ENCODE peak calls at places on chromosomes 7 and 10, in ten cellular contexts. U is upper lobe of right lung; S is lower leg skin; X is breast epithelium; C is heart left ventricle; H is ovary; B is CD4-positive, alpha-beta T cell; R is prostate gland; W is ascending aorta; M is IMR-90. N is an unnamed sample.

GRCh38 chr10:63266337-63267327 is 133.5 kb downstream of the NRBF2 start:
- DNase-seq in U (no peak), S (no peak), X (no peak), C (no peak), H (no peak), B (no peak), R (no peak), W (no peak), M (no peak), N (no peak)

GRCh38 chr10:124384591-124385190 is 34.0 kb downstream of the OAT start:
- DNase-seq in U (peak; percentile 51), S (no peak), X (no peak), C (no peak), H (no peak), B (no peak), R (no peak), W (no peak), M (no peak), N (no peak)

GRCh38 chr7:27202018-27202740 is 2.3 kb upstream of the HOXA13 start:
- DNase-seq in U (no peak), S (no peak), X (no peak), C (no peak), H (no peak), B (no peak), R (no peak), W (no peak), M (no peak), N (no peak)

GRCh38 chr10:69421611-69422308 is 5.0 kb upstream of the TACR2 start:
- DNase-seq in U (peak; percentile 91), S (no peak), X (no peak), C (peak; percentile 76), H (no peak), B (no peak), R (peak; percentile 32), W (no peak), M (peak; percentile 41), N (no peak)

GRCh38 chr7:134121632-134122139 is 5.5 kb upstream of the LRGUK start:
- DNase-seq in U (no peak), S (no peak), X (no peak), C (no peak), H (no peak), B (no peak), R (no peak), W (no peak), M (no peak), N (no peak)

GRCh38 chr10:122957474-122957873 is 3.4 kb upstream of the C10orf88 start:
- DNase-seq in U (no peak), S (no peak), X (no peak), C (no peak), H (no peak), B (no peak), R (no peak), W (no peak), M (peak; percentile 1), N (no peak)

GRCh38 chr10:21130108-21130507 is 233.0 kb upstream of the NEBL start:
- DNase-seq in U (no peak), S (no peak), X (no peak), C (no peak), H (no peak), B (no peak), R (no peak), W (no peak), M (no peak), N (no peak)

GRCh38 chr7:70406419-70407189 is 725.3 kb upstream of the GALNT17 start:
- DNase-seq in U (no peak), S (no peak), X (no peak), C (no peak), H (no peak), B (no peak), R (no peak), W (no peak), M (no peak), N (no peak)

GRCh38 chr10:94902080-94902479 is 36.4 kb upstream of the CYP2C9 start:
- DNase-seq in U (no peak), S (no peak), X (no peak), C (no peak), H (no peak), B (no peak), R (no peak), W (no peak), M (no peak), N (no peak)

GRCh38 chr10:133257489-133258065 is 19.1 kb downstream of the ADAM8 start:
- DNase-seq in U (peak; percentile 91), S (peak; percentile 60), X (peak; percentile 71), C (peak; percentile 72), H (peak; percentile 79), B (no peak), R (peak; percentile 72), W (peak; percentile 80), M (no peak), N (no peak)

GRCh38 chr10:688621-689426 is 644 bp downstream of the DIP2C start:
- DNase-seq in U (no peak), S (no peak), X (no peak), C (no peak), H (no peak), B (no peak), R (peak; percentile 41), W (no peak), M (peak; percentile 37), N (peak; percentile 37)

GRCh38 chr10:86480571-86480970 is 41.0 kb downstream of the WAPL start:
- DNase-seq in U (no peak), S (no peak), X (no peak), C (no peak), H (no peak), B (no peak), R (no peak), W (no peak), M (no peak), N (no peak)

GRCh38 chr7:82559203-82559805 is 115.7 kb upstream of the CACNA2D1 start:
- DNase-seq in U (no peak), S (no peak), X (no peak), C (no peak), H (no peak), B (no peak), R (no peak), W (no peak), M (no peak), N (peak; percentile 15)

GRCh38 chr10:13973742-13974141 is 357.0 kb downstream of the FRMD4A start:
- DNase-seq in U (no peak), S (no peak), X (no peak), C (no peak), H (no peak), B (no peak), R (no peak), W (no peak), M (peak; percentile 89), N (no peak)

GRCh38 chr10:13792011-13792410 is 205.2 kb downstream of the PRPF18 start:
- DNase-seq in U (no peak), S (no peak), X (peak; percentile 57), C (peak; percentile 72), H (no peak), B (no peak), R (peak; percentile 52), W (no peak), M (no peak), N (no peak)

GRCh38 chr7:69002416-69002815 is 595.9 kb upstream of the AUTS2 start:
- DNase-seq in U (no peak), S (no peak), X (no peak), C (no peak), H (no peak), B (no peak), R (no peak), W (no peak), M (peak; percentile 10), N (no peak)

GRCh38 chr10:124156524-124157225 is 63.3 kb upstream of the CHST15 start:
- DNase-seq in U (no peak), S (no peak), X (no peak), C (peak; percentile 31), H (peak; percentile 68), B (no peak), R (no peak), W (peak; percentile 64), M (no peak), N (no peak)

GRCh38 chr10:128007971-128008370 is 101.1 kb downstream of the PTPRE start:
- DNase-seq in U (peak; percentile 47), S (no peak), X (no peak), C (no peak), H (no peak), B (no peak), R (no peak), W (no peak), M (no peak), N (no peak)

GRCh38 chr7:125924037-125924436 is 994.4 kb upstream of the POT1 start:
- DNase-seq in U (no peak), S (no peak), X (no peak), C (no peak), H (no peak), B (no peak), R (no peak), W (no peak), M (no peak), N (no peak)
- TF ChIP-seq CTCF in U (no peak), S (no peak), X (no peak), C (no peak), H (no peak), B (no peak), R (no peak), W (no peak), M (no peak), N (no peak)

GRCh38 chr10:12482586-12482985 is 133.2 kb downstream of the CAMK1D start:
- DNase-seq in U (no peak), S (no peak), X (no peak), C (no peak), H (no peak), B (no peak), R (no peak), W (no peak), M (no peak), N (no peak)
- TF ChIP-seq CTCF in U (no peak), S (no peak), X (no peak), C (no peak), H (no peak), B (no peak), R (no peak), W (no peak), M (no peak), N (no peak)

DNA sequence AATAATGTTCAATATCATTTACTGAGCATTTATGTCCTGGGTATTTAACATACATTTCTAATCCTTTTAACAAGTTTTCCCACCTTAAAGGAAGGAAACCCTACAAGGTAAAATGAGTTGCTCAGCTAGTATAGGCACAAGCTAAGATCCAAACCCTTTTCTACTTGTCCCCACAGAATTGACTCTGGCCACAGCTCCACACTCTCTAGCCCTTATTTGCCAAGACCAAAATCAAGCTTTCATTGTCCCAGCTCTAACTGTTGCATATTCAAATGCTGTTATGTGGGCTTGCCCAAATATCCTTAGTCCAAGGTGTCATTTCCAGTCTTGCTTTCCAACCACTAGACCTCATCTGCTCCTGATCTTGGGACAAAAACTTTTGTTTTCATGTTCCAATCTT is 31.3 kb upstream of the LSM8 start:
- DNase-seq in U (no peak), S (no peak), X (no peak), C (no peak), H (no peak), B (no peak), R (no peak), W (no peak), M (no peak), N (no peak)
- TF ChIP-seq CTCF in U (no peak), S (no peak), X (no peak), C (no peak), H (no peak), B (no peak), R (no peak), W (no peak), M (no peak), N (no peak)

DNA sequence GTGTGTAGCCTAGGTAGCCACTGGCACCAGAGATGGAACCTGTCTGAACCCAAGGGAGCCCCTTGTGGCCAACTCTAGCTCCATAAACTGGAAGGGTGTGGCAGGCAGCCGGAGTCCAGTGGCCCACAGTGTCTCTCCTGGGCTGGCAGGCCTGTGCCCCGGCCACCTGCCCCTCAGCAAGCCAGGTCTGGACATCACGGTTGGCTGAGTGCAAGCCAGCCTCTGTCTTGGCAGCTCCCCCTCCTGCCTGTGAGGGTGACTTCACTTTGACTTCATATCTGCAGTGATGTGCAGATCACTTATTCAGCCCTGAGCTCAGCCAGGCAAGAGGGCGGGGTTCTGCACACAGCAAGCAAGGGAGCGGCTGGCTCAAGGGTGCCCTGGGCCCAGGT is 1.3 kb upstream of the RET start:
- DNase-seq in U (no peak), S (no peak), X (no peak), C (no peak), H (no peak), B (no peak), R (no peak), W (no peak), M (no peak), N (no peak)
- TF ChIP-seq CTCF in U (no peak), S (no peak), X (no peak), C (no peak), H (no peak), B (no peak), R (no peak), W (no peak), M (no peak), N (peak; percentile 33)

N was measured in progenitor cell of endocrine pancreas.